ENCODE peak calls at places on chromosomes 11 and 22, in six cellular contexts. Y, Q, S, P, D and K are unnamed samples.

GRCh38 chr11:31355131-31355530 is 14.4 kb downstream of the DCDC1 start:
- DNase-seq in Y (no peak), Q (peak), S (no peak), P (no peak), D (no peak), K (no peak)

GRCh38 chr11:123233280-123233977 is 38.4 kb upstream of the CLMP start:
- DNase-seq in Y (no peak), S (no peak), Q (no peak), D (no peak), P (no peak), K (no peak)

GRCh38 chr11:2314525-2315394 is 12.9 kb downstream of the TSPAN32 start:
- DNase-seq in P (peak), Y (peak), S (no peak), D (no peak), Q (peak), K (peak)

GRCh38 chr11:65384301-65384889 is 1.9 kb upstream of the SLC25A45 start:
- DNase-seq in P (no peak), S (no peak), D (no peak), Q (peak), Y (no peak), K (peak)

GRCh38 chr11:69635210-69635609 is 5.7 kb upstream of the CCND1 start:
- DNase-seq in S (no peak), Y (no peak), P (no peak), D (no peak), Q (no peak), K (no peak)

GRCh38 chr22:44111562-44112155 is 69.1 kb upstream of the PARVG start:
- DNase-seq in Q (no peak), S (no peak), D (no peak), Y (no peak), P (no peak), K (no peak)

GRCh38 chr11:121095561-121095960 is 5.5 kb upstream of the TECTA start:
- DNase-seq in P (no peak), Y (no peak), Q (no peak), D (no peak), S (no peak), K (no peak)

GRCh38 chr22:50019316-50019715 is 6.8 kb upstream of the IL17REL start:
- DNase-seq in Q (no peak), P (no peak), D (no peak), Y (no peak), S (no peak), K (no peak)

GRCh38 chr11:90468923-90469322 is 246.1 kb upstream of the CHORDC1 start:
- DNase-seq in S (no peak), Q (no peak), D (no peak), Y (no peak), P (no peak), K (no peak)

GRCh38 chr11:86167499-86168161 is 76.9 kb upstream of the EED start:
- DNase-seq in Q (no peak), D (no peak), P (no peak), Y (no peak), S (no peak), K (no peak)

GRCh38 chr22:40345271-40345670 is 1.0 kb upstream of the ADSL start:
- DNase-seq in Y (no peak), D (no peak), Q (peak), S (no peak), P (no peak), K (no peak)

GRCh38 chr11:3807856-3808845 is at the start of gene PGAP2:
- DNase-seq in D (peak), Q (peak), Y (peak), S (peak), P (peak), K (peak)

GRCh38 chr11:113663567-113663966 is 42.5 kb downstream of the TMPRSS5 start:
- DNase-seq in Q (no peak), P (no peak), S (no peak), D (no peak), Y (no peak), K (no peak)

GRCh38 chr11:66850588-66851250 is 6.1 kb upstream of the LRFN4 start:
- DNase-seq in Y (no peak), S (no peak), Q (no peak), D (no peak), P (no peak), K (no peak)

GRCh38 chr22:25970348-25970995 is 198.8 kb upstream of the SEZ6L start:
- DNase-seq in Q (no peak), Y (no peak), D (no peak), P (no peak), S (no peak), K (no peak)

GRCh38 chr11:43579171-43579918 is 101.2 kb upstream of the HSD17B12 start:
- DNase-seq in S (peak), Q (peak), P (peak), D (peak), Y (peak), K (no peak)

GRCh38 chr11:47915407-47916137 is 64.8 kb upstream of the PTPRJ start:
- DNase-seq in P (no peak), Q (no peak), Y (no peak), D (no peak), S (no peak), K (no peak)

GRCh38 chr11:7892059-7892699 is 38.9 kb downstream of the OR10A6 start:
- DNase-seq in D (no peak), S (no peak), Y (no peak), Q (peak), P (no peak), K (no peak)

GRCh38 chr11:65907878-65908277 is 7.7 kb upstream of the FOSL1 start:
- DNase-seq in S (no peak), Y (no peak), D (no peak), P (no peak), Q (no peak), K (no peak)

GRCh38 chr22:20648306-20648903 is 125.5 kb upstream of the SERPIND1 start:
- DNase-seq in Y (peak), D (peak), S (no peak), Q (no peak), P (peak), K (no peak)

GRCh38 chr11:46049325-46049860 is 71.9 kb downstream of the PHF21A start:
- DNase-seq in Q (no peak), P (no peak), D (no peak), S (no peak), Y (no peak), K (no peak)

GRCh38 chr22:50267591-50268390 is 2.4 kb downstream of the MAPK11 start:
- DNase-seq in Q (peak), P (peak), S (no peak), Y (peak), D (peak), K (peak)

GRCh38 chr11:75562836-75563484 is 907 bp downstream of the SERPINH1 start:
- DNase-seq in Q (peak), P (peak), S (no peak), D (peak), Y (peak), K (peak)

GRCh38 chr11:45892856-45893255 is 7.4 kb downstream of the MAPK8IP1 start:
- DNase-seq in P (no peak), D (no peak), Q (no peak), Y (peak), S (no peak), K (no peak)

GRCh38 chr11:830295-831131 is 2.2 kb upstream of the CD151 start:
- DNase-seq in Y (peak), Q (no peak), P (no peak), D (no peak), S (no peak), K (peak)

GRCh38 chr22:24086310-24086709 is 75.2 kb downstream of the CABIN1 start:
- DNase-seq in D (no peak), Q (no peak), S (no peak), Y (no peak), P (no peak), K (no peak)

GRCh38 chr22:22687638-22688500 is 43.5 kb downstream of the GGTLC2 start:
- DNase-seq in Y (peak), D (no peak), P (peak), S (no peak), Q (peak), K (peak)

GRCh38 chr11:94185387-94186084 is 56.9 kb downstream of the PANX1 start:
- DNase-seq in Q (peak), Y (no peak), S (no peak), P (no peak), D (no peak), K (no peak)

GRCh38 chr11:60377737-60378136 is 595 bp upstream of the MS4A7 start:
- DNase-seq in S (no peak), P (no peak), Y (peak), Q (no peak), D (no peak), K (no peak)

GRCh38 chr22:30325724-30326703 is 727 bp downstream of the TBC1D10A start:
- DNase-seq in D (peak), S (no peak), Q (no peak), P (peak), Y (peak), K (no peak)

GRCh38 chr11:126034880-126035279 is 27.8 kb downstream of the CDON start:
- DNase-seq in Y (no peak), S (no peak), P (no peak), D (no peak), Q (no peak), K (no peak)

GRCh38 chr22:28297504-28297903 is 378.4 kb upstream of the PITPNB start:
- DNase-seq in Q (peak), P (no peak), D (no peak), S (no peak), Y (no peak), K (no peak)

GRCh38 chr11:1193326-1194230 is 29.3 kb upstream of the MUC5B start:
- DNase-seq in Y (no peak), S (no peak), D (no peak), Q (no peak), P (no peak), K (no peak)

GRCh38 chr22:27603823-27604190 is 197.7 kb downstream of the MN1 start:
- DNase-seq in D (no peak), Q (no peak), Y (no peak), S (no peak), P (no peak), K (no peak)

GRCh38 chr22:44583076-44583760 is 85.2 kb upstream of the RTL6 start:
- DNase-seq in Q (peak), P (no peak), D (no peak), S (peak), Y (no peak), K (peak)

GRCh38 chr22:44242946-44243724 is 62.4 kb downstream of the PARVG start:
- DNase-seq in S (no peak), D (peak), Y (no peak), P (no peak), Q (no peak), K (no peak)

GRCh38 chr11:67120881-67121710 is 2.0 kb downstream of the KDM2A start:
- DNase-seq in D (no peak), Y (peak), Q (peak), P (no peak), S (no peak), K (no peak)

GRCh38 chr22:30968015-30968923 is at the start of gene MORC2:
- DNase-seq in P (peak), Y (peak), D (no peak), Q (peak), S (peak), K (peak)

GRCh38 chr11:115980747-115981475 is 476.7 kb upstream of the CADM1 start:
- DNase-seq in P (no peak), Q (no peak), Y (no peak), S (no peak), D (no peak), K (peak)

GRCh38 chr22:36083056-36083455 is 54.4 kb upstream of the RBFOX2 start:
- DNase-seq in D (no peak), P (no peak), S (no peak), Y (no peak), Q (no peak), K (no peak)
- TF ChIP-seq CTCF in D (no peak), P (no peak), S (no peak), Y (no peak), Q (no peak), K (no peak)

GRCh38 chr22:41446639-41447434 is at the start of gene TOB2:
- DNase-seq in D (peak), Y (peak), S (peak), P (peak), Q (peak), K (peak)
- TF ChIP-seq POLR2A in D (peak), Y (peak), S (peak), P (peak), Q (peak), K (peak)

DNA sequence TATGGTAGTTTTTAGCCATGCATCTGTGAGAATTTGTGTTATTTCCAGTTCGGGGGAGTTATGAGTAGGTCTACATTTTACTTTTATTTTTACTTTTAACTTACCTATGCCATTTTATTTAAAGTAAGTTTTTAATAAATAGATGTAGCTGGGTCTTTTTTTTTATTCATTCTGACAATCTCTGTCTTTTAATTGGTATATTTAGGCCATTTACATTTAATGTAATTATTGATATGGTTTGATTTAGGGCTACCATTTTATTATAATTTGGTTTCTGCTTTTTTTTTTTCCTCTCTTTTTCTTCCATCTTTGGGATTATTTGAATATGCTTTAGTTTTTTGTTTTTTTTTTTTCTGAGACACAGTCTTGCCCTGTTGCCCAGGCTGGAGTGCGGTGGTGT is 1.9 kb downstream of the SWAP70 start:
- DNase-seq in Y (no peak), S (no peak), P (no peak), Q (no peak), D (no peak), K (no peak)
- H3K27ac ChIP-seq in Y (no peak), S (no peak), P (no peak), Q (no peak), D (no peak), K (no peak)

GRCh38 chr11:22192289-22192641 is 620 bp upstream of the ANO5 start:
- DNase-seq in Y (peak), S (peak), D (no peak), P (peak), Q (no peak), K (no peak)
- TF ChIP-seq CTCF in Y (no peak), S (peak), D (peak), P (peak), Q (no peak), K (no peak)

GRCh38 chr11:63614136-63614664 is at the start of gene PLAAT3:
- DNase-seq in S (peak), D (peak), Y (peak), Q (no peak), P (peak), K (peak)
- TF ChIP-seq POLR2A in S (peak), D (no peak), Y (no peak), Q (no peak), P (no peak), K (peak)